ENCODE peak calls at places on chromosomes 5 and 9, in nine cellular contexts. P is heart right ventricle; B is ELR; C is mesenchymal stem cell; V is endodermal cell; F is CD4-positive, CD25-positive, alpha-beta regulatory T cell; S is HAP-1; J is CD14-positive monocyte; N is Jurkat, Clone E6-1. G is an unnamed sample.

GRCh38 chr5:38291355-38291754 is 33.0 kb downstream of the EGFLAM start:
- DNase-seq in P (no peak), B (no peak), C (no peak), V (no peak), F (no peak), S (no peak), J (no peak), N (no peak), G (no peak)

GRCh38 chr9:89375181-89375760 is 57.0 kb downstream of the SECISBP2 start:
- DNase-seq in P (no peak), B (no peak), C (peak; percentile 28), V (peak; percentile 62), F (no peak), S (no peak), J (no peak), N (peak; percentile 32), G (peak; percentile 15)

GRCh38 chr9:79237861-79238260 is 333.9 kb upstream of the TLE4 start:
- DNase-seq in P (no peak), B (no peak), C (no peak), V (no peak), F (no peak), S (no peak), J (no peak), N (no peak), G (no peak)

GRCh38 chr5:206406-206805 is 11.5 kb downstream of the CCDC127 start:
- DNase-seq in P (no peak), B (peak; percentile 23), C (peak; percentile 28), V (peak; percentile 31), F (no peak), S (no peak), J (no peak), N (no peak), G (no peak)

GRCh38 chr5:31404325-31404724 is 127.6 kb downstream of the DROSHA start:
- DNase-seq in P (no peak), B (no peak), C (no peak), V (no peak), F (no peak), S (no peak), J (no peak), N (no peak), G (no peak)

GRCh38 chr5:158639876-158640570 is 459.7 kb downstream of the EBF1 start:
- DNase-seq in P (no peak), B (no peak), C (no peak), V (no peak), F (no peak), S (no peak), J (no peak), N (no peak), G (no peak)

GRCh38 chr5:141811287-141812155 is 66.7 kb downstream of the PCDH1 start:
- DNase-seq in P (no peak), B (peak; percentile 54), C (peak; percentile 19), V (peak; percentile 89), F (no peak), S (no peak), J (no peak), N (no peak), G (peak; percentile 9)

GRCh38 chr9:503881-504852 is 289.5 kb downstream of the DOCK8 start:
- DNase-seq in P (peak; percentile 47), B (peak; percentile 50), C (peak; percentile 30), V (peak; percentile 90), F (peak; percentile 68), S (peak; percentile 68), J (peak; percentile 48), N (peak; percentile 52), G (peak; percentile 78)

GRCh38 chr5:53983568-53984465 is 326.6 kb downstream of the ARL15 start:
- DNase-seq in P (no peak), B (peak; percentile 84), C (no peak), V (no peak), F (no peak), S (no peak), J (no peak), N (no peak), G (no peak)

G was measured in central memory CD4-positive, alpha-beta T cell.